ENCODE peak calls at places on chromosome 19, in five cellular contexts. P is psoas muscle; V is stimulated activated CD8-positive, alpha-beta memory T cell treated with anti-CD3 and anti-CD28 coated beads, Interleukin-15, amount 100 ng/mL, for 4 hours; M is C1 segment of cervical spinal cord; C is ACHN. I is an unnamed sample.

GRCh38 chr19:12834976-12835757 is 788 bp upstream of the RTBDN start:
- DNase-seq in P (no peak), V (no peak), M (no peak), C (peak), I (no peak)

GRCh38 chr19:49119411-49120324 is at the start of gene PPFIA3:
- DNase-seq in P (peak), V (no peak), M (peak), C (peak), I (no peak)

GRCh38 chr19:6378498-6378897 is 2.8 kb upstream of the PSPN start:
- DNase-seq in P (no peak), V (no peak), M (no peak), C (no peak), I (no peak)

GRCh38 chr19:16541526-16542044 is 652 bp downstream of the CHERP start:
- DNase-seq in P (no peak), V (no peak), M (no peak), C (peak), I (no peak)

GRCh38 chr19:38718747-38719543 is 25.3 kb downstream of the CAPN12 start:
- DNase-seq in P (peak), V (no peak), M (peak), C (no peak), I (no peak)

GRCh38 chr19:31402529-31402928 is 53.3 kb upstream of the TSHZ3 start:
- DNase-seq in P (no peak), V (no peak), M (no peak), C (no peak), I (no peak)

GRCh38 chr19:38478273-38478971 is 44.9 kb downstream of the RYR1 start:
- DNase-seq in P (no peak), V (no peak), M (no peak), C (peak), I (no peak)

GRCh38 chr19:55258476-55258827 is 365 bp downstream of the PPP6R1 start:
- DNase-seq in P (no peak), V (no peak), M (no peak), C (peak), I (no peak)

GRCh38 chr19:54473071-54473941 is at the start of gene CDC42EP5:
- DNase-seq in P (peak), V (no peak), M (peak), C (peak), I (peak)

GRCh38 chr19:1767464-1767933 is 14.2 kb downstream of the ONECUT3 start:
- DNase-seq in P (peak), V (peak), M (peak), C (peak), I (no peak)

GRCh38 chr19:1416014-1416841 is 8.8 kb downstream of the DAZAP1 start:
- DNase-seq in P (no peak), V (no peak), M (no peak), C (no peak), I (no peak)

GRCh38 chr19:34990578-34991192 is 9.4 kb upstream of the GRAMD1A start:
- DNase-seq in P (no peak), V (no peak), M (no peak), C (no peak), I (no peak)

GRCh38 chr19:18322318-18322758 is 538 bp downstream of the LSM4 start:
- DNase-seq in P (peak), V (no peak), M (no peak), C (peak), I (no peak)

I was measured in HS-5.